ENCODE peak calls at places on chromosomes 5 and 9, in five cellular contexts. One of them, this sample, is unnamed.

GRCh38 chr9:113622600-113623400 is 159.3 kb downstream of the RGS3 start:
- DNase-seq in HepG2: peak
- DNase-seq in hepatocyte: peak
- DNase-seq in fibroblast of lung: peak
- DNase-seq in IMR-90: peak
- DNase-seq in this sample: peak

GRCh38 chr5:28737682-28738081 is 1699.3 kb upstream of the CDH9 start:
- DNase-seq in fibroblast of lung: no peak
- DNase-seq in HepG2: no peak
- DNase-seq in hepatocyte: no peak
- DNase-seq in IMR-90: no peak
- DNase-seq in this sample: no peak

GRCh38 chr5:142981886-142982820 is 212.0 kb downstream of the ARHGAP26 start:
- DNase-seq in HepG2: peak
- DNase-seq in hepatocyte: peak
- DNase-seq in fibroblast of lung: peak
- DNase-seq in IMR-90: peak
- DNase-seq in this sample: peak

GRCh38 chr9:135513351-135513846 is 7.8 kb upstream of the LCN1 start:
- DNase-seq in fibroblast of lung: no peak
- DNase-seq in IMR-90: no peak
- DNase-seq in HepG2: no peak
- DNase-seq in hepatocyte: no peak
- DNase-seq in this sample: no peak

GRCh38 chr5:116861662-116862061 is 287.0 kb upstream of the SEMA6A start:
- DNase-seq in IMR-90: no peak
- DNase-seq in HepG2: no peak
- DNase-seq in hepatocyte: no peak
- DNase-seq in fibroblast of lung: no peak
- DNase-seq in this sample: no peak

GRCh38 chr5:174409070-174409469 is 315.3 kb upstream of the MSX2 start:
- DNase-seq in hepatocyte: no peak
- DNase-seq in HepG2: no peak
- DNase-seq in fibroblast of lung: no peak
- DNase-seq in IMR-90: no peak
- DNase-seq in this sample: no peak

GRCh38 chr5:159663986-159664385 is 252.3 kb upstream of the ADRA1B start:
- DNase-seq in HepG2: no peak
- DNase-seq in fibroblast of lung: no peak
- DNase-seq in hepatocyte: no peak
- DNase-seq in IMR-90: no peak
- DNase-seq in this sample: no peak

GRCh38 chr5:55993628-55994501 is 898 bp downstream of the IL6ST start:
- DNase-seq in HepG2: no peak
- DNase-seq in IMR-90: no peak
- DNase-seq in hepatocyte: no peak
- DNase-seq in fibroblast of lung: no peak
- DNase-seq in this sample: peak

GRCh38 chr5:139743001-139743771 is 52.4 kb upstream of the PSD2 start:
- DNase-seq in hepatocyte: no peak
- DNase-seq in fibroblast of lung: no peak
- DNase-seq in IMR-90: no peak
- DNase-seq in HepG2: no peak
- DNase-seq in this sample: no peak

GRCh38 chr9:129022037-129022436 is 6.1 kb downstream of the SH3GLB2 start:
- DNase-seq in hepatocyte: peak
- DNase-seq in IMR-90: no peak
- DNase-seq in fibroblast of lung: no peak
- DNase-seq in HepG2: no peak
- DNase-seq in this sample: no peak

GRCh38 chr5:57986746-57987145 is 473.1 kb downstream of the PLK2 start:
- DNase-seq in HepG2: no peak
- DNase-seq in IMR-90: peak
- DNase-seq in fibroblast of lung: peak
- DNase-seq in hepatocyte: peak
- DNase-seq in this sample: no peak

GRCh38 chr5:141845371-141845821 is 32.8 kb downstream of the PCDH1 start:
- DNase-seq in HepG2: no peak
- DNase-seq in fibroblast of lung: no peak
- DNase-seq in hepatocyte: no peak
- DNase-seq in IMR-90: no peak
- DNase-seq in this sample: no peak

GRCh38 chr5:169656125-169656990 is 19.3 kb downstream of the DOCK2 start:
- DNase-seq in fibroblast of lung: peak
- DNase-seq in IMR-90: peak
- DNase-seq in HepG2: no peak
- DNase-seq in hepatocyte: no peak
- DNase-seq in this sample: no peak

GRCh38 chr5:80140496-80140895 is 105.3 kb downstream of the THBS4 start:
- DNase-seq in fibroblast of lung: no peak
- DNase-seq in HepG2: no peak
- DNase-seq in IMR-90: no peak
- DNase-seq in hepatocyte: no peak
- DNase-seq in this sample: no peak

GRCh38 chr5:74490814-74491213 is 149.7 kb downstream of the ENC1 start:
- DNase-seq in fibroblast of lung: no peak
- DNase-seq in IMR-90: no peak
- DNase-seq in HepG2: no peak
- DNase-seq in hepatocyte: no peak
- DNase-seq in this sample: no peak

GRCh38 chr5:66724740-66725139 is 128.5 kb downstream of the MAST4 start:
- DNase-seq in fibroblast of lung: no peak
- DNase-seq in IMR-90: no peak
- DNase-seq in HepG2: no peak
- DNase-seq in hepatocyte: no peak
- DNase-seq in this sample: no peak

GRCh38 chr5:150587830-150588494 is 52.5 kb upstream of the SYNPO start:
- DNase-seq in IMR-90: no peak
- DNase-seq in hepatocyte: no peak
- DNase-seq in fibroblast of lung: peak
- DNase-seq in HepG2: no peak
- DNase-seq in this sample: no peak

GRCh38 chr9:93501406-93501805 is 48.0 kb upstream of the FAM120AOS start:
- DNase-seq in IMR-90: no peak
- DNase-seq in hepatocyte: no peak
- DNase-seq in fibroblast of lung: peak
- DNase-seq in HepG2: no peak
- DNase-seq in this sample: peak

GRCh38 chr9:4042966-4043365 is 256.9 kb downstream of the GLIS3 start:
- DNase-seq in IMR-90: no peak
- DNase-seq in hepatocyte: no peak
- DNase-seq in fibroblast of lung: no peak
- DNase-seq in HepG2: no peak
- DNase-seq in this sample: no peak

GRCh38 chr5:38208782-38209378 is 49.5 kb upstream of the EGFLAM start:
- DNase-seq in IMR-90: peak
- DNase-seq in hepatocyte: peak
- DNase-seq in HepG2: peak
- DNase-seq in fibroblast of lung: peak
- DNase-seq in this sample: peak

GRCh38 chr5:179345429-179346321 is at the start of gene ADAMTS2:
- DNase-seq in HepG2: no peak
- DNase-seq in fibroblast of lung: no peak
- DNase-seq in hepatocyte: peak
- DNase-seq in IMR-90: peak
- DNase-seq in this sample: no peak

GRCh38 chr5:142287096-142287972 is 37.5 kb downstream of the SPRY4 start:
- DNase-seq in fibroblast of lung: no peak
- DNase-seq in hepatocyte: no peak
- DNase-seq in HepG2: no peak
- DNase-seq in IMR-90: no peak
- DNase-seq in this sample: peak

GRCh38 chr9:82923410-82924242 is 139.3 kb downstream of the RASEF start:
- DNase-seq in fibroblast of lung: peak
- DNase-seq in IMR-90: no peak
- DNase-seq in HepG2: peak
- DNase-seq in hepatocyte: peak
- DNase-seq in this sample: no peak

GRCh38 chr9:31790720-31791119 is 593.7 kb upstream of the ACO1 start:
- DNase-seq in HepG2: peak
- DNase-seq in hepatocyte: peak
- DNase-seq in fibroblast of lung: no peak
- DNase-seq in IMR-90: no peak
- DNase-seq in this sample: no peak

GRCh38 chr5:79878721-79879336 is 112.2 kb downstream of the MTX3 start:
- DNase-seq in fibroblast of lung: no peak
- DNase-seq in HepG2: peak
- DNase-seq in IMR-90: no peak
- DNase-seq in hepatocyte: no peak
- DNase-seq in this sample: no peak

GRCh38 chr5:122192883-122193496 is 63.6 kb downstream of the ZNF474 start:
- DNase-seq in fibroblast of lung: peak
- DNase-seq in IMR-90: peak
- DNase-seq in hepatocyte: peak
- DNase-seq in HepG2: peak
- DNase-seq in this sample: peak

GRCh38 chr5:88724201-88724600 is 158.8 kb downstream of the MEF2C start:
- DNase-seq in IMR-90: peak
- DNase-seq in HepG2: no peak
- DNase-seq in hepatocyte: peak
- DNase-seq in fibroblast of lung: peak
- DNase-seq in this sample: peak

GRCh38 chr9:27377811-27378345 is 80.9 kb upstream of the EQTN start:
- DNase-seq in hepatocyte: no peak
- DNase-seq in IMR-90: no peak
- DNase-seq in fibroblast of lung: no peak
- DNase-seq in HepG2: no peak
- DNase-seq in this sample: no peak

GRCh38 chr5:40446910-40447309 is 232.8 kb upstream of the PTGER4 start:
- DNase-seq in IMR-90: peak
- DNase-seq in HepG2: peak
- DNase-seq in fibroblast of lung: peak
- DNase-seq in hepatocyte: peak
- DNase-seq in this sample: peak

GRCh38 chr9:130860458-130861316 is 25.6 kb downstream of the ABL1 start:
- DNase-seq in fibroblast of lung: peak
- DNase-seq in HepG2: no peak
- DNase-seq in hepatocyte: peak
- DNase-seq in IMR-90: peak
- DNase-seq in this sample: peak

GRCh38 chr5:4880304-4880741 is 259.8 kb upstream of the ADAMTS16 start:
- DNase-seq in fibroblast of lung: no peak
- DNase-seq in HepG2: no peak
- DNase-seq in hepatocyte: no peak
- DNase-seq in IMR-90: no peak
- DNase-seq in this sample: no peak

GRCh38 chr9:128731093-128731492 is 7.2 kb upstream of the ZDHHC12 start:
- DNase-seq in HepG2: no peak
- DNase-seq in hepatocyte: no peak
- DNase-seq in IMR-90: no peak
- DNase-seq in fibroblast of lung: no peak
- DNase-seq in this sample: no peak

DNA sequence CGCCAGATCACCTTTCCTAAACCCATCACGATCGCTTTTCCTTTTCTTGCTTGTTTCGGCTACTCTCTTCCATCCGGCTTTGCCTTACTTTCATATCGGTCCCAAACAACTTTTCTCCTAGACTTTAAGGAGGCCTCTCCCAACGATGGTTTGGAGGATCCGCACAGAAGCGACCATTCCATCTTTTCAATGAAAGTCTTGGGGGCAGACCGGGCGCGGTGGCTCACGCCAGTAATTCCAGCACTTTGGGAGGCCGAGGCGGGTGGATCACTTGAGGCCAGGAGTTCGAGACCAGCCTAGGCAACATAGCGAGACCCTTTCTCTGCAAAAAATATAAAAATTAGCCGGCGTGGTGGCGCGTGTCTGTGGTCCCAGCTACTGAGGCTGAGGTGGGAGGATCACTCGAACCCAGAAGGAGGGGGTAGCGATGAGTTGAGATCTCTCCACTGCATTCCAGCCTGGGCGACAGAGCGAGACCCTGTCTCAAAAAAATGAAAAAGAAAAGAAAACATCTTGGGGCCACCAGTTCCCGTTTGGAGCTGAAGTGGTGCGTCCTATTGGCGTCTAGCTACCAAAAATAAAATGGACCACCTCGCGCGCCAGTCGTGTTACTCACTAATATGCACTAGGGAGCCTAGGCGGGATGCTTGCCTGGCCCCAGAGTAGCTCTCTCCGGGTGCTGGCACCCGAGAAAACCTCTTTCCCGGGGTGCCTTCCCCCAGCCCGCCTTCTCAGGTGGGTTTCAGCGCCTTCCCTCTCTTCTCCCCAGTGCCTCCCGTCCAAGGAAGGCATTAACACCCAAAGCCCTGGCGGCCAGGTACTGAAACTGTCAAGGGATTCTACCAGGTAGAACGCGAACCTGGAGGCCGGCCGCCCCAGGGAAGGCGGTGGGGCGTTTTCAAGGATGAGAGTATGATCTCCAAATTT is 800 bp upstream of the AP3B1 start:
- DNase-seq in hepatocyte: peak
- DNase-seq in fibroblast of lung: peak
- DNase-seq in HepG2: peak
- DNase-seq in IMR-90: no peak
- DNase-seq in this sample: no peak
- TF ChIP-seq CTCF in hepatocyte: peak
- TF ChIP-seq CTCF in fibroblast of lung: peak
- TF ChIP-seq CTCF in HepG2: peak
- TF ChIP-seq CTCF in IMR-90: peak
- TF ChIP-seq CTCF in this sample: no peak

GRCh38 chr9:91817493-91818225 is 132.4 kb downstream of the ROR2 start:
- DNase-seq in IMR-90: peak
- DNase-seq in hepatocyte: peak
- DNase-seq in fibroblast of lung: peak
- DNase-seq in HepG2: no peak
- DNase-seq in this sample: peak
- H2AFZ ChIP-seq in IMR-90: peak
- H2AFZ ChIP-seq in hepatocyte: no peak
- H2AFZ ChIP-seq in fibroblast of lung: no peak
- H2AFZ ChIP-seq in HepG2: no peak
- H2AFZ ChIP-seq in this sample: peak

DNA sequence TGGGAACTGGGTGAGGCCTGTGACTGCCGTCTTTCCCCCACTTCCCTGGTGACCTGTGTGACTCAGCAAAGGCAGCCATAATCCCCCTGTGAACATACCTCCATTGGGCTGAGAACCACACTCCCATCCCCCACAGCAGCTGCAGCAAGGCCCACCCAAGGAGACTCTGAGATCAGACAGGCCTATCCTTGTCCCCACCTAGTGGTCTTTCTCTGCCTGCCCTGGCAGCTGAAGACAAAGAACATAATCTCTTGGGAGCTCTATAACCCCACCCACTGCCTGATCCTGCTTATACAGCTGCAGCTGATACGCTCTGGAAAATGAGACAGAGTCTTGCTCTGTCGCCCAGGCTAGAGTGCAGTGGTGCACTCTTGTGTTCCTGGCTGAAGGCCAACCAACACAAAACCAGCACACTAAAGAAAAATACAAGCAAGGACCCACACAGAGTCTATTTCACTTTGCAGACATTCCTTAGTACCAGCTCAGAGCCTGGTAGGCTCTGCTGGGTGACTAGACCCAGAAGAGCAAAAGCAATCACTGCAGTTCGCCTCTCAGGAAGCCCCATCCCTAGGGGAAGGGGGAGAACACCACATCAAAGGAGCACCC is 106.7 kb downstream of the MCTP1 start:
- DNase-seq in IMR-90: no peak
- DNase-seq in hepatocyte: peak
- DNase-seq in HepG2: peak
- DNase-seq in fibroblast of lung: peak
- DNase-seq in this sample: peak
- TF ChIP-seq CTCF in IMR-90: no peak
- TF ChIP-seq CTCF in hepatocyte: peak
- TF ChIP-seq CTCF in HepG2: no peak
- TF ChIP-seq CTCF in fibroblast of lung: no peak
- TF ChIP-seq CTCF in this sample: peak

GRCh38 chr5:9617191-9617590 is 13.0 kb downstream of the TAS2R1 start:
- DNase-seq in HepG2: no peak
- DNase-seq in IMR-90: no peak
- DNase-seq in hepatocyte: no peak
- DNase-seq in fibroblast of lung: no peak
- DNase-seq in this sample: no peak
- H2AFZ ChIP-seq in HepG2: no peak
- H2AFZ ChIP-seq in IMR-90: peak
- H2AFZ ChIP-seq in hepatocyte: no peak
- H2AFZ ChIP-seq in fibroblast of lung: no peak
- H2AFZ ChIP-seq in this sample: no peak

This sample was measured in endothelial cell of umbilical vein.